ENCODE peak calls at places on chromosomes 13 and 19, in five cellular contexts. I is NT2/D1, V is K562, Q is H1, X is mesenchymal stem cell. T is an unnamed sample. For H3K4me1, the result is how much of the 10 kb centered on the place peaks cover.

GRCh38 chr13:111117961-111118360 is 2.9 kb downstream of the ARHGEF7 start:
- DNase-seq in I (no peak), V (no peak), Q (no peak), X (no peak), T (peak)

GRCh38 chr13:52356327-52356726 is 49.6 kb downstream of the THSD1 start:
- DNase-seq in I (no peak), V (no peak), Q (no peak), X (no peak), T (peak)

GRCh38 chr13:100209857-100210580 is 121.1 kb downstream of the PCCA start:
- DNase-seq in I (no peak), V (no peak), Q (no peak), X (no peak), T (peak)

GRCh38 chr13:42707596-42707995 is 73.8 kb upstream of the FAM216B start:
- DNase-seq in I (no peak), V (no peak), Q (no peak), X (peak), T (no peak)

GRCh38 chr13:98142427-98143156 is at the start of gene FARP1:
- DNase-seq in I (no peak), V (peak), Q (peak), X (peak), T (peak)

GRCh38 chr19:53394522-53394973 is 401 bp upstream of the ZNF765 start:
- DNase-seq in I (no peak), V (no peak), Q (no peak), X (peak), T (peak)

GRCh38 chr19:2824129-2824528 is 4.5 kb downstream of the ZNF554 start:
- DNase-seq in I (no peak), V (no peak), Q (no peak), X (no peak), T (no peak)

GRCh38 chr19:1073063-1073955 is 6.3 kb downstream of the ARHGAP45 start:
- DNase-seq in I (no peak), V (peak), Q (no peak), X (no peak), T (no peak)

GRCh38 chr13:87677334-87678234 is 6.4 kb downstream of the SLITRK5 start:
- DNase-seq in I (no peak), V (no peak), Q (peak), X (peak), T (no peak)

GRCh38 chr19:6718741-6719539 is 1.5 kb downstream of the C3 start:
- DNase-seq in I (no peak), V (peak), Q (no peak), X (peak), T (peak)

DNA sequence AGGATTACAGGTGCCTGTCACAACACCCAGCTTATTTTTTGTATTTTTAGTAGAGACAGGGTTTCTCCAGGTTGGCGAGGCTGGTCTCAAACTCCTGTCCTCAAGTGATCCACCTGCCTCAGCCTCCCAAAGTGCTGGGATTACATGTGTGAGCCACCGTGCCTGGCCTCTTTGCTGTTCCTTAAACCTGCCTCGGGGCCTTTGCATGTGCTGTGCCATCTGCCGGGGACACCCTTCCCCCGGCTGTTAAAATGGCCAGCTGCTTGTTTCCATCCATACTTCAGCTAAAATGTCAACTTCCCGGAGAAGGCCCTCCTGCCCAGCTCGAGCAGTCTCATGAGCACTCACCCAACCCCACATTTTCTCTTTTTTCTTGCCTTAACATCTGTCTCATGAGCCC is 19.1 kb upstream of the PDE4C start:
- DNase-seq in I (no peak), V (no peak), Q (no peak), X (no peak), T (no peak)
- H3K4me1 ChIP-seq in I (under half), V (under half), Q (under half), X (under half), T (under half)

GRCh38 chr19:10335149-10336053 is 2.1 kb upstream of the RAVER1 start:
- DNase-seq in I (no peak), V (no peak), Q (peak), X (no peak), T (no peak)
- H3K4me3 ChIP-seq in I (peak), V (peak), Q (peak), X (no peak), T (peak)

GRCh38 chr13:48235814-48236135 is 2.8 kb downstream of the ITM2B start:
- DNase-seq in I (no peak), V (no peak), Q (no peak), X (no peak), T (no peak)
- H3K9ac ChIP-seq in I (no peak), V (no peak), Q (no peak), X (peak), T (peak)

DNA sequence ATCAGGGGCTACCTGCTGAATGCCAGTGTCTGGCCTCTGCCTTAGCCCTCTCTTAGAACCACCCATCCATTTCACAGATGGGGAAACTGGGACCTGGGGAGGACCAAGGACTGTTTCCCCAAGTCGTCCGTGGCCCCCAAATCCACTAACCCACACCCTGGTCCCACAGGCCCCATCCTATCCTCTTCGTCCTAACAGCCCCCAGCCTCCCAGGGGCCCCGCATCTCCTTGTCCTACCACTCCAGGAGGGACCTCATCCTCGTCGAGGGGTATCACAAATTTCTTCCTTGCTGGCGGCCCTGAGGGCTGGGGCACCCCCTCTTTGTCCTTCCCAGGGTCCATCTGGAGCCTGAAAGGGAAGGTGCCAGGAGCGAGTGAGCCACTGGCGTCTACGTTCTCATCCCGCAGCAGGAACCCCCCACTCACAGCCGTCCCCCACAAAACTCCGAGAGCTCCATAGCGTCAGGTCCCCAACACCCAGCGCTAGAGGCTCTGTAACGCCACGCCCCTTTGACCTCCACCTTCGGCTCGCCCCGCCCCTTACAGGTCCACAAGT is 606 bp downstream of the ERCC1 start:
- DNase-seq in I (no peak), V (no peak), Q (no peak), X (no peak), T (no peak)
- H3K4me1 ChIP-seq in I (under half), V (under half), Q (under half), X (under half), T (under half)

GRCh38 chr19:10112037-10112751 is 701 bp downstream of the P2RY11 start:
- DNase-seq in I (no peak), V (peak), Q (no peak), X (peak), T (no peak)
- H3K4me3 ChIP-seq in I (no peak), V (no peak), Q (no peak), X (no peak), T (no peak)

DNA sequence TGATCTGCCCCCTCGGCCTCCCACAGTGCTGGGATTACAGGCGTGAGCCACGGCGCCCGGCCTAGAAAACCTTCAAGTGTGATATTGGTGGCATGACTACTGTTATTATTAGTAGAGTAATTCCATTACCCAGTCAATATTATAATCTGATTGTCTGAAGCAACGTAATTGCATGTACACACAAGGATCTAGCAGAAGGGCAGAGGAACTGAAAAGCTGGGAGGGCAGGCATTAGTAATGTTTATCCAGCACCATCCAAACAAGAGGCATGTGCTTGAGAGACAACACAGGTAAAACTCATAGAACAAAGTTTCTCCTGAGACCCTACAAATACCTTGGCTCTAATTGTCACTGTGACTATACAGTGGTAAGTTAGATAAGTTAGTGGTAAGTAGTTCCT is 56.2 kb upstream of the ITM2B start:
- DNase-seq in I (no peak), V (no peak), Q (no peak), X (no peak), T (no peak)
- H3K9ac ChIP-seq in I (no peak), V (no peak), Q (no peak), X (no peak), T (no peak)

DNA sequence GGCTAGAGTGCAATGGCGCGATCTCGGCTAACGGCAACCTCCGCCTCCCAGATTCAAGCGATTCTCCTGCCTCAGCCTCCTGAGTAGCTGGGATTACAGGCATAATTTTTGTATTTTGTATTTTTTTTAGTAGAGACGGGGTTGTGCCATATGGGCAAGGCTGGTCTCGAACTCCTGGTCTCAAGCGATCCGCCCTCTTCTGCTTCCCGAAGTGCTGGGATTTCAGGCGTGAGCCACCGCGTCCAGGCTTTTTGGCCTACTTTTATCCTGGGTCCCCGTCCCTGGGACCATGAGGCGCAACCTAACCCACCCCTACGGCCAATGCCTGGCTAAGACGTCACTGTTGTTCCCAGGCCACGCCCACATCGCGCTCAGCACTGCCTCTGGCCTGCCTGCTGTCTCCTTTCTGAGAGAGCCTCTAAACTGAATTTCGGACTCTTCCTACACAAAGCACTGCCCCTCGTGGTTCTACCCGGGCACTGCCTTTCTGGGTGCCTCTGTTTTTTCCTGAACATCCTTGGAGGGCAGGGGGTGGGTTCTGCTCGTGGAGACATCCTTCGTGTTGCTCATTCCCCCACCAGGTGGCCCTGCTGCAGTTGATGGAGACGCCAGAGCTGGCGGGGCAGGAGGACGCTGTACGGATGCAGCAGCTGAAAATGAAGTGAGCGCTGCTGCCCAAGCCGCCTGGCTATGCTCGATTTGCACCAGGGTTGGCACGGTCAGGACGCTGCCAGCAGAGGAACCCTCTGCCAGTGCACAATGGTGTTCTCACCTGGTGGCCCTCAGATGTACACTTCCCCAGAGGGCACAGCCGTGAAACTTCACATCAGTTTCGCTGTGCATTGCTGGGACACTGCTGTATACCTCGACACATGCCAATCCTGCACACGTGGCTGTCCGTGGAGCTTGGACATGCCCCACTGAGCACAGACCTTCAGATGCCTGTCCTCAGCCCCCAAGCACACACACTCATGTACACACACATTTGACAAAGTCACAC is 2.0 kb downstream of the REX1BD start:
- DNase-seq in I (peak), V (peak), Q (peak), X (peak), T (peak)
- H3K4me1 ChIP-seq in I (under half), V (under half), Q (under half), X (under half), T (under half)

DNA sequence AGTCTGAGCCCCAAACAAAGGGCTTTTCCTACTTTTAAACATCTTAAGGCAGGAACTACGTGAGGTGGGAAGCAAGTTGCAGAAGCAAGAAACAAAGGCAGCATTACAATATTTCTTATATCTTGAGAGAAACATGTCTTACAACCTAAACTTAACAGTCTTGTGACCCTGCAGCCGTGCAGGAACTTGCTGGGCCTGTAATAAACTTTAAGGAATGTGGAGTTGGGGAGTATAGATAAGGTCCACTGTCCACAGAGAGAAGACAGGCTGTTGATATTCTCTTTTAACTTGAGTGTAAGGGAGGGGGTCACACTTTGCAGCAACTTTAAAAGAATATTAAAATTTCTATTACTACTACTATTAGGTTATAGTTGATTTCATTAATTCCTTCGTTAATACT is 214.6 kb upstream of the HTR2A start:
- DNase-seq in I (no peak), V (peak), Q (no peak), X (no peak), T (no peak)
- H3K4me3 ChIP-seq in I (no peak), V (peak), Q (no peak), X (no peak), T (no peak)

GRCh38 chr19:45150731-45151725 is 9.8 kb downstream of the NKPD1 start:
- DNase-seq in I (no peak), V (peak), Q (no peak), X (no peak), T (no peak)
- H3K9ac ChIP-seq in I (no peak), V (peak), Q (no peak), X (no peak), T (no peak)

DNA sequence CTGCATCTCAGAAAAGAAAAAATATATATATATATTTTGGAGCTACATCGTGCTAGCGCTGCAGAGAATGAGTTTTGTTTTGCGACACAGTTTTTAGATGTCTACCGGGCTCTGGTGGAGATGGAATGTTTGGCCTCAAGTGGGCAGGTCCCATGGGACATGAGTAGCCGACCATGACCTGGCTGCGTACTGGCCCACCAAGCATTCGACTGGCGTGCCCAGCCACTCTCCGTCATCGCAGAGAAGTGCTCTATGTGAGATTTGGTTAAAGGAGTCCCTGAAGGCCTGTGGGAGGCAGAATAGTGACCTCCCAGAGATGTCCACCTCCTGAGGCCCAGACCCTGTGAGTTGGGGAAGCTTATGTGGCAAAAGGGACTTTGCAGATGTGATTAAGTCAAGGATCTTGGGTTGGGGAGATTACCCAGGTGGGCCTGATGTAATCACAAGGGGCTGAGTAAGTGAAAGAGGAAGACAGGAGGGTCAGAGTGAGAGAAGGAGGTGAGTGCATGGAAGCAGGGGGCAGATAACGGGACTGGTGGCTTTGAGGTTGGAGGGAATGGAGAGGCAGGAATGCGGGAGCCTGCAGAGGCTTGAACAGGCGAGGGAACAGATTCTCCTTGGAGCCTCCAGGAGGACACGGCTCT is 817 bp upstream of the LILRB4 start:
- DNase-seq in I (no peak), V (no peak), Q (no peak), X (no peak), T (no peak)
- H3K4me1 ChIP-seq in I (under half), V (under half), Q (under half), X (under half), T (under half)

T was measured in adipocyte.